ENCODE peak calls at places on chromosome 12, in four cellular contexts. B, T, H and N are unnamed samples.
A peak's percentile ranks its signal among the peaks of the same experiment; 100 is the strongest.

GRCh38 chr12:93122569-93123091 is 193.5 kb upstream of the EEA1 start:
- DNase-seq in B (peak; percentile 81), T (no peak), H (no peak), N (no peak)

GRCh38 chr12:57214398-57214781 is 2.2 kb upstream of the NXPH4 start:
- DNase-seq in B (peak; percentile 51), T (no peak), H (peak; percentile 86), N (peak; percentile 65)

GRCh38 chr12:54133663-54134375 is 55.0 kb downstream of the SMUG1 start:
- DNase-seq in B (no peak), T (no peak), H (no peak), N (no peak)

GRCh38 chr12:45348986-45349385 is 133.1 kb downstream of the ANO6 start:
- DNase-seq in B (no peak), T (no peak), H (no peak), N (no peak)

GRCh38 chr12:88993655-88994054 is 358.6 kb downstream of the DUSP6 start:
- DNase-seq in B (peak; percentile 36), T (no peak), H (no peak), N (peak; percentile 33)

GRCh38 chr12:12507121-12507520 is 55.5 kb downstream of the DUSP16 start:
- DNase-seq in B (no peak), T (no peak), H (no peak), N (no peak)

GRCh38 chr12:84159245-84159644 is 753.4 kb downstream of the SLC6A15 start:
- DNase-seq in B (no peak), T (no peak), H (no peak), N (no peak)

GRCh38 chr12:2672863-2673262 is 121.9 kb upstream of the FKBP4 start:
- DNase-seq in B (no peak), T (no peak), H (peak; percentile 26), N (no peak)

GRCh38 chr12:15899282-15899870 is 11.8 kb upstream of the DERA start:
- DNase-seq in B (peak; percentile 30), T (no peak), H (no peak), N (no peak)

GRCh38 chr12:106586803-106587684 is 4.2 kb downstream of the RFX4 start:
- DNase-seq in B (no peak), T (no peak), H (peak; percentile 77), N (no peak)

GRCh38 chr12:90060031-90060430 is 351.4 kb upstream of the ATP2B1 start:
- DNase-seq in B (no peak), T (no peak), H (no peak), N (no peak)

GRCh38 chr12:87413784-87414183 is 615.4 kb downstream of the C12orf50 start:
- DNase-seq in B (no peak), T (no peak), H (no peak), N (no peak)

GRCh38 chr12:114655934-114656697 is 27.9 kb downstream of the TBX3 start:
- DNase-seq in B (peak; percentile 98), T (no peak), H (no peak), N (no peak)

GRCh38 chr12:58889557-58889956 is 30.7 kb downstream of the LRIG3 start:
- DNase-seq in B (no peak), T (no peak), H (no peak), N (no peak)

GRCh38 chr12:52125499-52125900 is 46.0 kb downstream of the SMIM41 start:
- DNase-seq in B (no peak), T (no peak), H (no peak), N (peak; percentile 92)

GRCh38 chr12:59664495-59664894 is 68.7 kb downstream of the SLC16A7 start:
- DNase-seq in B (no peak), T (no peak), H (no peak), N (no peak)

GRCh38 chr12:120282229-120282628 is 9.5 kb downstream of the RNU4-2 start:
- DNase-seq in B (no peak), T (no peak), H (no peak), N (no peak)
- TF ChIP-seq YY1 in B (no peak), T (no peak), H (no peak), N (no peak)

GRCh38 chr12:49060237-49061156 is at the start of gene KMT2D:
- DNase-seq in B (peak; percentile 84), T (peak; percentile 59), H (peak; percentile 96), N (peak; percentile 94)

GRCh38 chr12:49061157-49061650 is 610 bp upstream of the KMT2D start:
- DNase-seq in B (no peak), T (no peak), H (no peak), N (no peak)

GRCh38 chr12:49059063-49059384 is 1.6 kb downstream of the KMT2D start:
- DNase-seq in B (no peak), T (no peak), H (no peak), N (no peak)

GRCh38 chr12:49058366-49059062 is 2.1 kb downstream of the KMT2D start:
- DNase-seq in B (no peak), T (no peak), H (no peak), N (no peak)

DNA sequence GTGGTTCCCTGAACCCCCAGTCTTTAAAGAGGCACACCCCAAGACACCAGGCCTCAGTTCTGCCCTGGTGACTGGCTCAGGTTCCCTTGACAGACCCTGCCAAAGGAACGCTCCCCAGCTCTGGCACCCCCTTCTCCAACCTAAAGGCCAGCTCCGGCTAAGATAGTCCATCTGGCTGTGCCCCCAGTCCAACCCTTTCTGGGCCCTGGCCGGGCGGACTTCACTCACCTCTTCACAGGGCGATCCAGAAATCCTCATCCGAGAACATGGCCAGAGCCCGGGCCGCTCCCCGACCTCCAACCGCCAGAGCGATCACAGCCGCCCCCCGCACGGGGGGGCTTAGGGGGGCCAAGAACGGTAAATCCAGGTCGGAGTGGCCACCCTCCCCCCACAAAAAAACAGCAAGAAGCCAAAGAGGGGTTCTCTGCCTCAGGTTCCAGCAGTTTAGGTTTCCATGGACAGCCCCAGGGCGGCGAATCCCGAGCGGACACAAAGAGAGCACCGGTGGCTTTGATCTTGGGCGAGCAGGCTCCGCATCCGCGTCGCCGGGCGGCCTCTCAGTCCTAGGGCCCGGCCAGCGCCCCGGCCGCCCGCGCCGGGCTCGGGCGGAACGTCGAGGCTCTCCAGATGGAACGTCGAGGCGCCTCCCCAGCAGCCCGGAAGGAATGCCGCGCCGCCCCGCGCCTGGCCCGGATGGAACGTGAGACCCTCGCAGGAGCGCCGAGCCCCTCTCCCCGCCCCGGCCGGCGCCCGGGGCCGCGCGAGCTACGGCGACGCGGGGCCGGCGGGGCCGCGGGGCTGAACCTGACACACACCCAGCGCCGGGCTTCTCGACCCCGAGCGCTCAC is 985 bp downstream of the KMT2D start:
- DNase-seq in B (no peak), T (no peak), H (peak; percentile 66), N (no peak)
- TF ChIP-seq SUZ12 in B (no peak), T (no peak), H (peak; percentile 30), N (no peak)

GRCh38 chr12:21308785-21309184 is 25.9 kb downstream of the SLCO1A2 start:
- DNase-seq in B (no peak), T (no peak), H (no peak), N (no peak)
- TF ChIP-seq YY1 in B (no peak), T (no peak), H (no peak), N (no peak)

GRCh38 chr12:19892186-19892585 is 452.9 kb downstream of the AEBP2 start:
- DNase-seq in B (no peak), T (no peak), H (no peak), N (no peak)
- TF ChIP-seq SUZ12 in B (no peak), T (no peak), H (no peak), N (no peak)

DNA sequence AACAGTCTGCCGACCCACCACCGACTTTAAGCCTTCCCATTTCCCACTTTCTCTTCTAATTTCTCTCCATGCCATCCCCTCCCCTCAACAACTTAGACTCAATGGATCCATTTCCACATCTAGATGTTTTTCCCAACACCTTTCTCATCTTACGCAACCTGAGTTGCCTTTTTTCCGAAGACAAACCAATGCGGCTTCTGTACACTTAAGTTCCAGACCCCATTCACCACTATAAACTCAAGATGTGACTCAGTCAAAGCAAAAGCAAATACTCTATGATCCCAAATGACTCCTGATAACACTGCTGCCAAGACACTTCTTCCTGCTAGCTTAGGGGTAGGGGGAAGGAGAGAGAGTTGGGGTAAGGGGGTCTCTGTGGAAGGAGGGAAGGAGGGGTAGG is 1.3 kb downstream of the IL22 start:
- DNase-seq in B (no peak), T (no peak), H (no peak), N (no peak)
- TF ChIP-seq YY1 in B (no peak), T (no peak), H (no peak), N (no peak)

DNA sequence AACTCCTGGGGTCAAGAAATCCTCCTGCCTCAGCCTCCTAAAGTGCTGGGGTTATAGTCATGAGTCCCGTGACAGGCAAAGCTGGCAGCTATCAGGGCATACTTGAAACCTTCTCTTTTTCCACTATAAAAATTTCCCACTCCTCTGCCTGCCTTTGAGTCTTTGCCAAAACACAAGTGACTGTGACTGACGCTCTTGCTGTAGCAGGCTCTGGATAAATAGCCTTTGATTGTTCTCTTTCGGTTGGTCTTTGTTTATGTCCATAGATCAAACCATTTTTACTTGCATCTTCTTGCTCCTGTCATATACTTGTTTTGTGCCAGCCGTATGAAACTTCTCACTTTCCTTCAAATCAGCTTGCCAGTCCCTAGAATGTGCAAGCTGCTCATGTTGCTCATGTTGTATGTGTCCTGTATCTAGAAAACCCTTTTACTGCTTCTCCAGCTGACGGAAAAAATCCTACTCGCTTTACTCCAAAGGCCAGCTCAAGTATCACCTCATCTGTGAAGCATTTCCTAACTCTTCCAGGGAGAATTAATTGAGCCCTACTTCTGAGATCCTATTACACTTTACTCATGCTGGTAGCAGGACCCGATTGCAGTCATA is 73.1 kb downstream of the RESF1 start:
- DNase-seq in B (no peak), T (no peak), H (no peak), N (no peak)
- TF ChIP-seq SUZ12 in B (no peak), T (no peak), H (no peak), N (no peak)

GRCh38 chr12:123049398-123050250 is 69.1 kb downstream of the ARL6IP4 start:
- DNase-seq in B (no peak), T (no peak), H (no peak), N (no peak)
- TF ChIP-seq YY1 in B (no peak), T (no peak), H (no peak), N (no peak)